ENCODE peak calls at places on chromosome 15, in four cellular contexts. X is tibial nerve; L is naive thymus-derived CD4-positive, alpha-beta T cell; R is fibroblast of pulmonary artery. T is an unnamed sample.

GRCh38 chr15:62940755-62941361 is 101.7 kb upstream of the TPM1 start:
- DNase-seq in R (peak), L (no peak), X (peak), T (no peak)

GRCh38 chr15:65431731-65432130 is 9.0 kb upstream of the IGDCC4 start:
- DNase-seq in X (no peak), L (no peak), R (no peak), T (no peak)

GRCh38 chr15:50718700-50719125 is 32.1 kb upstream of the TRPM7 start:
- DNase-seq in R (no peak), L (no peak), X (no peak), T (no peak)

GRCh38 chr15:79008666-79009065 is 63.8 kb upstream of the CTSH start:
- DNase-seq in X (no peak), R (no peak), L (no peak), T (no peak)

GRCh38 chr15:91975241-91975978 is 121.9 kb downstream of the SLCO3A1 start:
- DNase-seq in X (no peak), R (no peak), L (no peak), T (no peak)

GRCh38 chr15:79989682-79990081 is 18.7 kb upstream of the BCL2A1 start:
- DNase-seq in R (peak), X (no peak), L (no peak), T (no peak)

GRCh38 chr15:78033864-78034263 is 43.6 kb downstream of the TBC1D2B start:
- DNase-seq in R (peak), L (peak), X (no peak), T (peak)

GRCh38 chr15:99165956-99166689 is 61.2 kb downstream of the SYNM start:
- DNase-seq in L (no peak), X (no peak), R (no peak), T (no peak)

GRCh38 chr15:68389936-68390790 is 41.8 kb downstream of the ITGA11 start:
- DNase-seq in X (no peak), R (peak), L (no peak), T (peak)

GRCh38 chr15:57872281-57873010 is 165.9 kb downstream of the POLR2M start:
- DNase-seq in L (no peak), R (no peak), X (no peak), T (no peak)

GRCh38 chr15:51270706-51271105 is 67.7 kb downstream of the CYP19A1 start:
- DNase-seq in R (no peak), X (no peak), L (no peak), T (peak)

GRCh38 chr15:63402498-63403253 is 21.0 kb upstream of the CA12 start:
- DNase-seq in X (peak), R (peak), L (peak), T (peak)

GRCh38 chr15:25713736-25714537 is 149.2 kb downstream of the ATP10A start:
- DNase-seq in R (no peak), X (no peak), L (no peak), T (no peak)

GRCh38 chr15:100101389-100102089 is 240.2 kb downstream of the ADAMTS17 start:
- DNase-seq in R (no peak), X (peak), L (no peak), T (no peak)

GRCh38 chr15:50235794-50236193 is 29.7 kb downstream of the HDC start:
- DNase-seq in L (no peak), R (peak), X (no peak), T (no peak)

GRCh38 chr15:67127925-67128324 is 62.5 kb downstream of the SMAD3 start:
- DNase-seq in L (no peak), R (peak), X (no peak), T (no peak)

GRCh38 chr15:64349375-64349774 is 6.6 kb downstream of the CSNK1G1 start:
- DNase-seq in R (no peak), X (no peak), L (no peak), T (no peak)

GRCh38 chr15:31333820-31334219 is 7.2 kb downstream of the KLF13 start:
- DNase-seq in L (no peak), R (no peak), X (no peak), T (no peak)

GRCh38 chr15:40909662-40910625 is 15.7 kb downstream of the VPS18 start:
- DNase-seq in L (no peak), R (peak), X (no peak), T (no peak)

GRCh38 chr15:26294062-26294689 is 431.0 kb upstream of the ATP10A start:
- DNase-seq in R (no peak), X (no peak), L (no peak), T (no peak)

GRCh38 chr15:64844576-64845140 is 2.9 kb downstream of the PLEKHO2 start:
- DNase-seq in R (no peak), X (no peak), L (no peak), T (no peak)

GRCh38 chr15:56654624-56655023 is 78.7 kb downstream of the ZNF280D start:
- DNase-seq in X (no peak), L (no peak), R (peak), T (no peak)

GRCh38 chr15:77525411-77525811 is 104.7 kb downstream of the HMG20A start:
- DNase-seq in X (no peak), R (no peak), L (no peak), T (no peak)

GRCh38 chr15:22912256-22912655 is 67.9 kb downstream of the CYFIP1 start:
- DNase-seq in R (no peak), L (no peak), X (no peak), T (no peak)

GRCh38 chr15:75801859-75802593 is 41.2 kb upstream of the UBE2Q2 start:
- DNase-seq in X (peak), L (peak), R (peak), T (peak)

GRCh38 chr15:28918141-28918983 is 32.6 kb downstream of the APBA2 start:
- DNase-seq in R (peak), X (no peak), L (no peak), T (no peak)

GRCh38 chr15:70812827-70813364 is 41.1 kb downstream of the LARP6 start:
- DNase-seq in L (no peak), X (no peak), R (no peak), T (no peak)

GRCh38 chr15:69380100-69380725 is 33.9 kb upstream of the KIF23 start:
- DNase-seq in R (peak), L (no peak), X (no peak), T (no peak)

GRCh38 chr15:80816049-80816653 is 37.0 kb downstream of the CEMIP start:
- DNase-seq in X (no peak), L (no peak), R (no peak), T (no peak)

GRCh38 chr15:31128919-31129768 is 27.6 kb upstream of the TRPM1 start:
- DNase-seq in L (peak), R (peak), X (peak), T (peak)

GRCh38 chr15:91625506-91625905 is 228.0 kb upstream of the SLCO3A1 start:
- DNase-seq in R (no peak), X (no peak), L (no peak), T (no peak)

GRCh38 chr15:93483923-93484322 is 394.9 kb upstream of the RGMA start:
- DNase-seq in L (no peak), X (no peak), R (no peak), T (no peak)

GRCh38 chr15:101123222-101123910 is 128.5 kb downstream of the CHSY1 start:
- DNase-seq in L (no peak), R (peak), X (no peak), T (no peak)

GRCh38 chr15:65312400-65312916 is 8.0 kb downstream of the RNU5B-1 start:
- DNase-seq in R (no peak), X (peak), L (no peak), T (no peak)

GRCh38 chr15:38267416-38268022 is 14.9 kb downstream of the SPRED1 start:
- DNase-seq in L (no peak), R (no peak), X (no peak), T (no peak)

GRCh38 chr15:61195116-61196002 is 33.7 kb downstream of the RORA start:
- DNase-seq in X (peak), L (no peak), R (peak), T (peak)

GRCh38 chr15:83810110-83810509 is 156.2 kb downstream of the ADAMTSL3 start:
- DNase-seq in X (no peak), R (no peak), L (no peak), T (no peak)

GRCh38 chr15:89912145-89912673 is 543 bp downstream of the ARPIN start:
- DNase-seq in X (no peak), R (peak), L (no peak), T (no peak)

GRCh38 chr15:89912674-89913396 is at the start of gene ARPIN:
- DNase-seq in L (no peak), X (peak), R (peak), T (no peak)

GRCh38 chr15:89917442-89918085 is 4.8 kb upstream of the ARPIN start:
- DNase-seq in L (no peak), X (no peak), R (no peak), T (no peak)

GRCh38 chr15:89910891-89911626 is 1.7 kb downstream of the ARPIN start:
- DNase-seq in X (no peak), R (no peak), L (no peak), T (no peak)

DNA sequence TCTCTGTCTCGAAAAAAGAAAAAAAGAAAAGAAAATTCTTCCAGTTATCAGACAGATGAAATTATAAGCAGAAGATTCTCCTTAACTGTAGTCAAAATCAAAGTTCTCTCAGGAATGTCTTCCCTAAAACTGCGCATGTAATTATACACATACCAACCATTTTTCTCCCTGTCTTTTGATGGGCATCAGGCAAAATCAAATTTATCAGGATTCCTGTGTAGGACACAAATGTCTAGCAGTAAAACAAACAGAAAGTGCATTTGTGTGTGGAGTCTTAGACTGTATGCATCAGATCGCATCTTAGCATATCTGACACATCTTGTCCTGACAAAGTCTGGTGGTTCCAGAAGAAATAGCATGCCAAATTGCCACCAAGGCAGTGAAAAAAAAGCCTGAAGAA is 3.9 kb upstream of the ARPIN start:
- DNase-seq in R (no peak), L (no peak), X (no peak), T (no peak)
- H3K4me3 ChIP-seq in R (no peak), L (no peak), X (no peak), T (no peak)

GRCh38 chr15:74128785-74129350 is 1.5 kb upstream of the ISLR2 start:
- DNase-seq in X (no peak), R (no peak), L (no peak), T (no peak)
- H3K4me3 ChIP-seq in X (peak), R (no peak), L (no peak), T (no peak)

GRCh38 chr15:74130849-74131617 is 647 bp downstream of the ISLR2 start:
- DNase-seq in R (no peak), L (no peak), X (no peak), T (no peak)
- H3K4me3 ChIP-seq in R (no peak), L (no peak), X (no peak), T (no peak)

GRCh38 chr15:96354731-96355560 is 24.4 kb downstream of the NR2F2 start:
- DNase-seq in R (peak), X (no peak), L (no peak), T (peak)

GRCh38 chr15:96355561-96356129 is 25.1 kb downstream of the NR2F2 start:
- DNase-seq in R (no peak), X (no peak), L (no peak), T (no peak)

GRCh38 chr15:96352594-96353377 is 22.3 kb downstream of the NR2F2 start:
- DNase-seq in X (no peak), L (no peak), R (peak), T (no peak)

GRCh38 chr15:96353378-96353930 is 23.0 kb downstream of the NR2F2 start:
- DNase-seq in L (no peak), X (no peak), R (no peak), T (no peak)

DNA sequence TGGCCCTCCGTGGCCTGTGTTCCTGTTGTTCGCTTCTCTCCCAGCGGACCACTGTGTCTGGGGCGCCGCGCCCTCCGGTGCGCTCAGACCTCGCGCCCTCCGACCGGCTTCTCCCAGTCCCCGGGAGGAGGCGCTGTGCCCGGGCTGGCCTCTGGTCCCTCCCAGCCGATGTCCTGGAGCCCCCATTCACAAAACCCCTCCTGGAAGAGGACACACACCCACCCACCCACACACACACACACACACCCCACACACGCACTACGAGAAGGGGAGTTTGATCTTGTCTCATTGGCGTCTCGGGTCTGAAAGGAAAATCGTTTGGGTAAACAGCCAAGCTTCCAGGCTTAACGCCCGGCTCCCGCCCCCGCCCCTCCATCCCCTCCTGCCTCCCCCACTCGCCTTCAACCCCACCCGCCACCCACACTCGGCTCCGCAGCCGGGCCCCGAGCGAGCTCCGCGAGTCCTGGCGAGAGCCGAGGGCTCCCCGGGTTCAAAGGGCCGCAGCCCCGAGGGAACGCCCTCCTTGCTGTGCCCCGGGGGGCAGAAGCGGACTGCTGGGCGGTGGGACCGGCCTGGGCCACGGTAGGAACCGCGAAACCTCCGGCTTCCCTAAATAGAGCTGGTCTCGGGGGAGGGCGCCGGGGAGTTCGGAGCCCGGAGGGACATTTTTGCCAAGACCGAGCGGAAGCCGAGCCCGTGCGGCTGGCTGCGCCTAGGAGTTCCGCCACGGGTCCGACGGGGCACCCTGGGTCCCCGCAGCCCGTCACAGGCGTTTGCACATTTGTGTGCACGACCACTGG is 23.6 kb downstream of the NR2F2 start:
- DNase-seq in L (no peak), X (no peak), R (peak), T (no peak)
- H3K4me3 ChIP-seq in L (no peak), X (peak), R (peak), T (no peak)

GRCh38 chr15:45448516-45448915 is 70.2 kb upstream of the GATM start:
- DNase-seq in R (no peak), X (no peak), L (no peak), T (no peak)

GRCh38 chr15:45451265-45451664 is 71.3 kb downstream of the SLC30A4 start:
- DNase-seq in L (no peak), R (no peak), X (no peak), T (no peak)

GRCh38 chr15:45450468-45450867 is 72.1 kb downstream of the SLC30A4 start:
- DNase-seq in X (no peak), R (no peak), L (no peak), T (no peak)

GRCh38 chr15:45449387-45449786 is 71.0 kb upstream of the GATM start:
- DNase-seq in X (no peak), R (no peak), L (no peak), T (no peak)

DNA sequence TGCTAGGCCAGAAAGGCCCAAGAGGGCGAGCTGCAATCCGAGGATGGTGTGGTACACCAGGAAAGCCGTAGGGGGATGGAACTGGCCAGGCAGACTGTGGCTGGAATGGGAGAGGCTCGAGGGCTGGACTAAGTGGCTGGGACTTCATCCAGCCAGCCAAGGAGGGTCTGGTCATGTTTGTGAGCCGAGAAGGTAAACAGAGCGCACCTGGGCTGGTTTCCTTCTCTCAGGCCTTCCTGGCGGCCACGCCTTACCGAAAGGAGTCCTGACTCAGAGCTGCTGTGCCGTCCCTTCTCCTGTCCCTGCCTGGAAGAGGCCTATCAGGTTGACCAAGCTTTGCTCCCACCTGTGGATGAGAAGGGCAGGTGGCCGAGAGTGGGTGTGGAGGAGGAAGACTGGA is 71.5 kb upstream of the GATM start:
- DNase-seq in X (no peak), R (no peak), L (no peak), T (no peak)
- H3K4me3 ChIP-seq in X (no peak), R (no peak), L (no peak), T (no peak)

DNA sequence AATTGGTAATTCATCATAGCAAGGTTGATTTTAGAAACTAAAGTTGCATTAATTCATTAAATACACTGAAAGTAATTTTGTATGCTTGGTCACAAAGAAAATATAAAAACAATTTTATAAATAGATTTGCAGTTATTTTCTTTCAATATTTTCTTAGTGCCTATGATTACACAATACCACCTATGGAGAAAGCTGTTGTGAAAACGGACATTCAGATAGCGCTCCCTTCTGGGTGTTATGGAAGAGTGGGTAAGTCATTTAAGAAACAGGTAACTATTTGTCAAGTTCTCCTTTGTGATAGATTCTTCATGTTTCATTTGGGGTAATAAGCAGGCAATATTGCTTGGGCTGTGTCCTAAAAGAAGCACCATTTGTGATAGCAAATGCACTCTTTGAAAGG is 3.0 kb downstream of the DUT start:
- DNase-seq in L (no peak), X (no peak), R (no peak), T (no peak)
- H3K4me3 ChIP-seq in L (no peak), X (no peak), R (no peak), T (no peak)

GRCh38 chr15:59993041-59993750 is 10.9 kb upstream of the FOXB1 start:
- DNase-seq in L (no peak), X (no peak), R (no peak), T (no peak)
- H3K4me3 ChIP-seq in L (no peak), X (no peak), R (no peak), T (no peak)